ENCODE peak calls at places on chromosomes 1 and 21, in four cellular contexts. N, Y, C and A are unnamed samples.

GRCh38 chr1:201275266-201275666 is 8.0 kb upstream of the PKP1 start:
- DNase-seq in C (no peak), Y (no peak), N (no peak), A (no peak)

GRCh38 chr1:213120961-213121360 is 69.9 kb downstream of the RPS6KC1 start:
- DNase-seq in C (no peak), N (no peak), Y (no peak), A (no peak)

GRCh38 chr21:34511787-34512451 is at the start of gene KCNE1:
- DNase-seq in Y (no peak), C (no peak), N (no peak), A (no peak)

GRCh38 chr1:155218854-155219591 is 10.5 kb downstream of the MTX1 start:
- DNase-seq in C (peak; percentile 64), Y (peak; percentile 69), N (no peak), A (no peak)

GRCh38 chr1:101317590-101317989 is 80.8 kb downstream of the S1PR1 start:
- DNase-seq in C (no peak), N (no peak), Y (peak; percentile 54), A (no peak)

GRCh38 chr21:41121785-41122415 is 46.1 kb upstream of the BACE2 start:
- DNase-seq in C (peak; percentile 54), N (peak; percentile 70), Y (peak; percentile 96), A (peak; percentile 1)

GRCh38 chr1:229258851-229259110 is 12.1 kb upstream of the RAB4A start:
- DNase-seq in C (no peak), N (no peak), Y (no peak), A (no peak)

GRCh38 chr1:201748331-201748730 is 80.6 kb upstream of the IPO9 start:
- DNase-seq in N (no peak), C (no peak), Y (no peak), A (no peak)

GRCh38 chr1:151371340-151371739 is 1.2 kb downstream of the SELENBP1 start:
- DNase-seq in N (no peak), Y (no peak), C (no peak), A (no peak)

GRCh38 chr1:227937531-227938145 is 10.1 kb downstream of the WNT9A start:
- DNase-seq in C (no peak), N (no peak), Y (no peak), A (no peak)

GRCh38 chr1:54499097-54500029 is 48.7 kb upstream of the ACOT11 start:
- DNase-seq in C (peak; percentile 48), N (no peak), Y (peak; percentile 74), A (no peak)

GRCh38 chr1:168410464-168410863 is 129.8 kb downstream of the TBX19 start:
- DNase-seq in C (no peak), N (no peak), Y (no peak), A (no peak)

GRCh38 chr1:76090284-76091180 is 16.0 kb downstream of the ST6GALNAC3 start:
- DNase-seq in C (no peak), Y (no peak), N (no peak), A (no peak)

DNA sequence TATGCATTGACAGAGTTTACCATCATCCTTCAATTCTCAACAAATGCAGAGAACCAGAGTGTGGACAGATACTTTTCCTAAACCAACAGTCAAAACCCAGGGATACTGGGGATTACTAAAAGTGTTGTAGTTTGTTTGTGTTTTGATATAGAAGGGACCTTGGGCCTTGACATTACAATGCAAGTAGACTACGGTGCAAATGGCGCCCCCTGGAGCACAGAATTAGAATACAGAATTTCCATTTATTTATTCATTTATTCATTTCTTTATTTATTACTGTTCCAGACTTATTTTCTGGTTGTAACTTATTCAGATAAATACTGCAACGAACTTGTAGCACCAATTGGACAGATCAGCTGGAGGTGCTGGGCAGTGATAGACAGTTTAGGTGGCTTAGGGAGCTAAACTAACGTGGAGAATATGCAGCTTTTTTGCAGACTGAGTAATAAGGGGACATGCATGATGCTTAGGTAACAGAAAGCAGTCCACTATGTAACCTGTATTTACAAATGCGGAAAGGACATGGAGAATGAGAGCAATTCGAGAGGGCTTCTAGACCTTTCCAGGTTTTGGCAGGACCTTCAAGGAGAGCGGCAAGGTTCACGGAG is 42.6 kb downstream of the KIRREL1 start:
- DNase-seq in Y (no peak), C (peak; percentile 27), N (peak; percentile 5), A (no peak)
- TF ChIP-seq ZNF274 in Y (no peak), C (no peak), N (no peak), A (no peak)

GRCh38 chr1:177283380-177283779 is 112.6 kb downstream of the BRINP2 start:
- DNase-seq in Y (no peak), N (no peak), C (no peak), A (no peak)
- H3K9ac ChIP-seq in Y (no peak overlapping the region), N (no peak overlapping the region), C (no peak overlapping the region), A (no peak overlapping the region)

GRCh38 chr1:231093158-231093922 is 53.3 kb upstream of the FAM89A start:
- DNase-seq in C (no peak), N (no peak), Y (no peak), A (no peak)
- TF ChIP-seq CBX5 in C (no peak), N (no peak), Y (no peak), A (no peak)

DNA sequence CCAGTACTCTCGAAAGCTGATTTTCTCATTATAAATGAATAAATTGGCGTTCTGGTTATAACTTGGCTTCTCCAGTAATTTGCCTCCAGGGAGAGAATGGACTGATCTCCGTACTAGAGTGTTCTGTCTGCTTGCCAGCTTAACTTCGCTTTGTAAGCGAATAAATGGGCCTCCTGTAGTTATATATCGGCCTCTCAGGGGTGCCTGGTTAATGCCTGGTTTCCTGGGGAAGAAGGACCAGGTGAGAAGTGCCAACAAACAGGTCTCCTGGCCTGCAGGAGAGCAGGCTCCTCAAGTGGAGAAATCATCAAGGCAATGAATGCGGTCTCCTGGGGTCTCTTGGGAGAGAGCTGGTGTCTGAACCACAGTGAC is 107.4 kb upstream of the SERBP1 start:
- DNase-seq in Y (no peak), C (no peak), N (no peak), A (no peak)
- TF ChIP-seq ZNF274 in Y (no peak), C (no peak), N (no peak), A (no peak)

DNA sequence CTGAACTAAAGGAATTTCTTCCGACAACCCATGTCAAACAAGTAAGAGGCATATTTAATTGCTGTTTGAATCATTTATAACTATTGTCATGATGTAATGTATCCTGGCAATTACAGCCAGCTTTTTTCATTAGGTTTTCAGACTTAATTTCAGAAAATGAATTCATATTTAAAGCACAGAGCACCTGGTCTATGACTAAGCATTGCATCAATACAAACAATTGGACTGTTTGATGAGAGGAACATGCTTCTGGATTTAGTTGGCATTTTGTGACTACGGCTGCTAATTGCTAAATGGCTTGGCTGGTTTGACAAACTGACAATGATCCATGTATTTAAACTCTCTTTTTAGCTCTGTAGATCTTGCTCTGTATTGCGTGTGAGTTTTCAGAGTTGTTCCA is 853.4 kb downstream of the NCAM2 start:
- DNase-seq in N (no peak), C (no peak), Y (no peak), A (no peak)
- H3K9ac ChIP-seq in N (no peak overlapping the region), C (no peak overlapping the region), Y (no peak overlapping the region), A (no peak overlapping the region)

DNA sequence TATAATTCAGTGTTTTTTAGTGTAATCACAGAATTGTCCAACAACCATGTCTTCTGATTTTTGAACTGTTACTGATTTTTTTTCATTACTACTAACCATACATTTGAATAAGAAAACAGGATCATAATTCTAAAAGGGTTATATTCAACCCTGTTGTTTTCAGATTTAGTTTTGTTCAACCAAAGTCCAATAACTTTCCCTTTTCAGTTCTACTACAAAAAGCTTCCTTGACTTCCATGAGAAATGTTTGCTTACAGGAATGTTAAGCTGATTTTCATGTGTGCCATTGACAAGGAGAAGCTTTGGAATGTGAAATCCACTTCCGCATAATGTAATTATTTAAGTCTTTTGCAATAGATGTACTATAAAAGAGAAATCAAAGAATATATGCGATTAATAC is 72.0 kb upstream of the ZNF326 start:
- DNase-seq in C (no peak), N (no peak), Y (no peak), A (no peak)
- TF ChIP-seq CBX5 in C (no peak), N (no peak), Y (no peak), A (no peak)

DNA sequence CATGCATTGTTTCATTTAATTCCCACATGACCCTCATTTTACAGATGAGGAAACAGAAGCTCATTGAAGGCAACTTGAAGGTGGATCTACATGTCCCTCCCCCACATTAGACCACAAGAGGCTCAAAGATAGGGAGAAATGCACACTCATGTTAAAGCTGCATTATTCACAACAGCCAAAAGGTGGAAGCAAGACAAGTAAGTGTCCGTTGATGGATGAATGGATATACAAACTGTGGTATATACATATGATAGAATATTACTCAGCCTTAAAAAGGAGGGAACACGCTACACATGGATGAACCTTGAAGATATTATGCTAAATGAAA is 149.7 kb upstream of the JUN start:
- DNase-seq in N (peak; percentile 23), C (peak; percentile 23), Y (no peak), A (no peak)
- TF ChIP-seq ZNF274 in N (no peak), C (no peak), Y (no peak), A (no peak)

GRCh38 chr1:243286409-243287127 is 30.7 kb downstream of the SDCCAG8 start:
- DNase-seq in C (no peak), Y (no peak), N (no peak), A (no peak)
- H3K9ac ChIP-seq in C (no peak overlapping the region), Y (no peak overlapping the region), N (no peak overlapping the region), A (no peak overlapping the region)

DNA sequence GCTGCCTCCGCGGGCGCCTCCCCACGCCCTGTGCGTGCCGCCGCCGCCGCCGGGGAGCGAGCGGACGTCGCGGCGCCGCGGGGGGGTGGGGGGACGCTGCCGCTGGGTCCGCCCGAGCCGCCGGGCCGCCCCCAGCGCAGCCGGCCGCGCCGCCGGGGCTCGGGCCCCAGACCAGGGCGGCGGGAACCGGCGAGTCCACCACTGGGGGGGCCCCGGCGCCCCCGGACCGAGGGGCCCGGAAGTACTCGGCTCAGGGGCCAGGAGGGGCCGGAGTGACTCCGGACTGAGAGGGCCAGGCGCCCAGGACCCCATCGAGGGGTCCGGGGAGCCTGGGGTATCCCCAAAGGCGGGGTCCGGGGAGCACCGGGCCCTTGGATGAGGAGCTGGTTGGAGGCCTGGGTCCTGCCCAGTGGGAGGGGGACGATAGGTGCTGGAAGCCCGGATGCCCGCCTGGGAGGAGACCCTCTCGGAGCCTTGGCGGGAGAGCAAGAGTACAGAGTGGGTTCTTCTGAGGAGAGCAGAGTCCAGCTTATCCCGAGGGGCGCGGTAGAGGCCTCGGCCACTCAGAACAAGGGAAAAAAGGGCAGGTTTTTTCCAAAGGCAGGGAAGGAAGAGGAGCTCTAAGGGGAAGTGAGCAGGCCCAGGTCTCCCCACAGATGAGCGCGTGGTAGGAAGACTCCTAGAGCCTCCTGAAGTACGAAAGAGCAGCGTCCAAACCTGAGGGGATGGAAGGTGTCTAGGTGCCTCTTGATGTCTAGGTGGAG is 554 bp downstream of the GMEB1 start:
- DNase-seq in N (peak; percentile 33), Y (peak; percentile 78), C (no peak), A (no peak)
- TF ChIP-seq CBX5 in N (no peak), Y (no peak), C (no peak), A (no peak)